ENCODE peak calls at places on chromosomes 11 and 22, in ten cellular contexts. H is right lobe of liver, U is AG04450, M is AG10803, Z is upper lobe of right lung, E is neuronal stem cell, L is A673, T is OCI-LY7, C is DND-41, R is fibroblast of lung. Y is an unnamed sample.

GRCh38 chr11:2348986-2349385 is 28.1 kb upstream of the CD81 start:
- DNase-seq in H (no peak), U (no peak), M (peak; percentile 54), Z (no peak), E (no peak), L (no peak), T (peak; percentile 9), C (no peak), R (peak; percentile 33), Y (peak; percentile 39)

GRCh38 chr11:28615542-28615941 is 507.4 kb downstream of the METTL15 start:
- DNase-seq in H (no peak), U (no peak), M (no peak), Z (no peak), E (no peak), L (peak; percentile 63), T (no peak), C (no peak), R (no peak), Y (peak; percentile 49)

GRCh38 chr11:96782632-96783031 is 392.8 kb downstream of the JRKL start:
- DNase-seq in H (no peak), U (no peak), M (no peak), Z (no peak), E (no peak), L (no peak), T (no peak), C (no peak), R (no peak), Y (no peak)

GRCh38 chr11:114447892-114448291 is 8.6 kb downstream of the REXO2 start:
- DNase-seq in H (no peak), U (peak; percentile 49), M (peak; percentile 85), Z (no peak), E (no peak), L (peak; percentile 23), T (no peak), C (no peak), R (peak; percentile 89), Y (peak; percentile 37)

GRCh38 chr11:59556883-59557205 is 45.5 kb downstream of the OR4D9 start:
- DNase-seq in H (no peak), U (no peak), M (no peak), Z (no peak), E (no peak), L (peak; percentile 78), T (no peak), C (no peak), R (no peak), Y (peak; percentile 10)

GRCh38 chr22:45196926-45197605 is 33.3 kb downstream of the NUP50 start:
- DNase-seq in H (no peak), U (no peak), M (no peak), Z (no peak), E (no peak), L (no peak), T (no peak), C (no peak), R (no peak), Y (no peak)

GRCh38 chr22:22814666-22815396 is 72.8 kb upstream of the IGLL5 start:
- DNase-seq in H (no peak), U (no peak), M (no peak), Z (no peak), E (no peak), L (no peak), T (no peak), C (no peak), R (no peak), Y (no peak)

GRCh38 chr11:69500285-69501120 is 19.0 kb downstream of the LINC01488 start:
- DNase-seq in H (no peak), U (no peak), M (no peak), Z (peak; percentile 57), E (no peak), L (no peak), T (peak; percentile 19), C (no peak), R (no peak), Y (no peak)

GRCh38 chr11:96200243-96200642 is 142.8 kb downstream of the MAML2 start:
- DNase-seq in H (no peak), U (peak; percentile 78), M (peak; percentile 98), Z (no peak), E (no peak), L (peak; percentile 65), T (no peak), C (no peak), R (peak; percentile 70), Y (peak; percentile 92)

DNA sequence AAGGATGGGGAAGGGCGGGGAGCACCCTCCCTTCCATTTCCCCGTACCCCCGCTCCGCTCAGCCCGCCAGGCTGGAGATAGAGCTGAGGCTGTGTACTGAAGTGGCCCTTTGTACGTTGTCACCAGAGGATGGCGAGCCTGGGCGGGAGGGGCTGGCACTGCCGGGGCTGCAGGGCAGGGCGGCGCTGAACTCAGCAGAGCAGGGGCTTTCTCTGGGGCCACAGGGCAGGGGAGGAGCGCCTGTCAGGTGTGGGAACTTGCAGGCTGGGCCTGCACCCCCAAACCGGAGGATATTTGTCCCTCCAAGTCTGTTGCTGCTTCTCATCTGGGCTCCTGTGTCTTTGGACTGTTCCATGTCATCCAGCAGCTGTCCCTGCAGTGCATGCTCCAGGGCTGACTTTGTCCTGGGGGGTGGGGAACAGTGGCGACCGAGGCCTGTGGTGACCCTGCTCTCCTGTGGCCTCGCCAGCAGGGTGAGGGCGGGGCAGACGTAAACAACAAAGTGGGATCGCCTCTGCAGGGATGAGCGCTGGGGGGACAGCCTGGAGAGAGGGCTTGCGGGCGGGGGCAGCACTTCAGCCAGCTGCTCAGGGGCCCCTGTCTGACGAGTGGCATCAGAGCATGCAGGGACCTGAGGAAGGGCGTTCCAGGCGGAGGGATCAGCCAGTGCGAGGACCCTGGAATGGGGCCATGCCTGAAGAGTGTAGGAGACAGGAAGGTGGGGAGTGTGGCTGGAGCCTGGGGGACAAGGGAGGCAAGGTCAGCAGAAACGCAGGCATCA is 13.1 kb downstream of the MGAT3 start:
- DNase-seq in H (no peak), U (no peak), M (no peak), Z (no peak), E (no peak), L (no peak), T (no peak), C (no peak), R (no peak), Y (no peak)
- H3K4me3 ChIP-seq in H (no peak overlapping the region), U (no peak overlapping the region), M (no peak overlapping the region), Z (no peak overlapping the region), E (no peak overlapping the region), L (no peak overlapping the region), T (no peak overlapping the region), C (no peak overlapping the region), R (no peak overlapping the region), Y (no peak overlapping the region)

DNA sequence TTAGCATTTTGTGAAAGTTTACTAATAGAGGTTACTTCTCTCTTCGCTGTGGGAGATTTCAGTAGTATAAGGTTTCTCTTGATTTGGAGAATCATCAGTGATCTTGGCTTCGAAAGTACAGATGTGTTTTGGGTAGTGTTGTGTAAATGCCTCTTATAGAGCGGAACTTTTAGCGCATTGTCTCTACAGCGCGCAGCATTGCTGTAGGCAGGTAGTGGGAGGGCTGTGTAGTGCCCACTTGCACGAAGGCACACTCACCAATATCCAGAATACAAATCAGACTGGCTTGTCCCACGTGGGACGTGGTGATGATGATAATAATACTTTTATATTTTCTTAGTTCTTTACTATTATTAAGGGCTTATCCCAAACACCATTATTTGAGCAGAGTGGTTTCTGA is 51.4 kb downstream of the FAM83F start:
- DNase-seq in H (no peak), U (no peak), M (no peak), Z (no peak), E (no peak), L (no peak), T (peak; percentile 23), C (no peak), R (no peak), Y (no peak)
- H3K4me3 ChIP-seq in H (no peak overlapping the region), U (no peak overlapping the region), M (peak overlapping the region; percentile 8), Z (peak overlapping the region; percentile 73), E (no peak overlapping the region), L (peak overlapping the region; percentile 59), T (peak overlapping the region; percentile 97), C (peak overlapping the region; percentile 87), R (peak overlapping the region; percentile 68), Y (no peak overlapping the region)

GRCh38 chr22:39416319-39416718 is 16.7 kb downstream of the TAB1 start:
- DNase-seq in H (no peak), U (no peak), M (no peak), Z (no peak), E (no peak), L (no peak), T (no peak), C (no peak), R (no peak), Y (no peak)

GRCh38 chr22:39417641-39418040 is 18.1 kb downstream of the TAB1 start:
- DNase-seq in H (no peak), U (no peak), M (no peak), Z (no peak), E (no peak), L (no peak), T (no peak), C (no peak), R (no peak), Y (no peak)

GRCh38 chr22:39419911-39420310 is 20.3 kb downstream of the TAB1 start:
- DNase-seq in H (no peak), U (no peak), M (no peak), Z (no peak), E (no peak), L (no peak), T (no peak), C (no peak), R (no peak), Y (no peak)

GRCh38 chr22:39419096-39419495 is 19.5 kb downstream of the TAB1 start:
- DNase-seq in H (no peak), U (no peak), M (no peak), Z (no peak), E (no peak), L (no peak), T (no peak), C (no peak), R (no peak), Y (no peak)

DNA sequence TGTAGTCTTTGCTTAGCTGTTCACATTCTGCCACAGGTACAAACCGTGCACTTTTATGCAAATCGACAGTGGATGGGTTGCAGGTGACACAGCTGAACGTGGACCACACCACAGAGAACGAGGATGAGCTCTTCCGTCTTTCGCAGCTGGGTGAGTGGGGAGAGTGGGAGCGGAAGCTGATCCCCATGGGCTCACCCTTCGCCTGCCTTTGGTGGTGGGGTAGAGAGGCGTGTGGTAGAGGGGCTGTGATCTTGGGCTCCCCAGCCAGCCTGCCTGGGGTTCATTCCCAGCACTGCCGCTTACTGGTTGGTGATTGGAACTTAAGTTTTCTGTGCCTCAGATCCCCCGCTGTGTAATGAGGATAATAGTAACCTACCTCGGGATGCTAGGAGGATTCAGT is 19.1 kb downstream of the TAB1 start:
- DNase-seq in H (no peak), U (no peak), M (no peak), Z (no peak), E (no peak), L (no peak), T (peak; percentile 42), C (no peak), R (no peak), Y (no peak)
- H3K4me3 ChIP-seq in H (no peak overlapping the region), U (no peak overlapping the region), M (no peak overlapping the region), Z (no peak overlapping the region), E (no peak overlapping the region), L (no peak overlapping the region), T (no peak overlapping the region), C (no peak overlapping the region), R (no peak overlapping the region), Y (no peak overlapping the region)

DNA sequence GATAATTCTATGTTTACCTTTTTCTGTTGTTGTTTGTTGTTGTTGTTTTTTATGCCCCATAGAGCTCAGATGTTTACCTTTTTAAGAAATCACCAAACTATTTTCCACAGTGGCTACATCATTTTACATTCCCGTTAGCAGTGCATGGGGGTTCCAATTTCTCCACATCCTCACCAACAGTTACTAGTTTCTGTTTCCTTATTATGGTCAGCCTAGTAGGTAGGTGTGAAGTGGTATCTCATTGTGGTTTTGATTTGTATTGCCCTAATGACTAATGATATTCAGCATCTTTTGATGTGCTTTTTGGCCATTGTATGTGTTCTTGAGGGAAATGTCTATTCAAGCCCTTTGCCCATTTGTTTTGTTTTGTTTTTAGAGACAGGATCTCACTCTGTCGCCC is 27.6 kb downstream of the CHEK2 start:
- DNase-seq in H (no peak), U (no peak), M (no peak), Z (no peak), E (no peak), L (no peak), T (no peak), C (no peak), R (no peak), Y (no peak)
- H3K4me3 ChIP-seq in H (no peak overlapping the region), U (no peak overlapping the region), M (no peak overlapping the region), Z (no peak overlapping the region), E (no peak overlapping the region), L (no peak overlapping the region), T (no peak overlapping the region), C (no peak overlapping the region), R (no peak overlapping the region), Y (no peak overlapping the region)